ENCODE peak calls at places on chromosome 16, in five cellular contexts. One of them, this sample, is unnamed.

GRCh38 chr16:27286446-27286845 is 17.9 kb upstream of the NSMCE1 start:
- DNase-seq in stimulated activated CD8-positive, alpha-beta memory T cell treated with anti-CD3 and anti-CD28 coated beads, Interleukin-4, amount 100 ng/mL, for 48 hours: peak; percentile 23
- DNase-seq in amniotic epithelial cell: peak; percentile 92
- DNase-seq in stimulated activated CD4-positive, alpha-beta T cell treated with anti-CD3 and anti-CD28 coated beads, Interleukin-4, amount 100 ng/mL, for 4 hours: no peak
- DNase-seq in WERI-Rb-1: no peak
- DNase-seq in this sample: no peak

GRCh38 chr16:66427871-66428681 is 981 bp downstream of the BEAN1 start:
- DNase-seq in stimulated activated CD8-positive, alpha-beta memory T cell treated with anti-CD3 and anti-CD28 coated beads, Interleukin-4, amount 100 ng/mL, for 48 hours: peak; percentile 23
- DNase-seq in amniotic epithelial cell: peak; percentile 12
- DNase-seq in stimulated activated CD4-positive, alpha-beta T cell treated with anti-CD3 and anti-CD28 coated beads, Interleukin-4, amount 100 ng/mL, for 4 hours: no peak
- DNase-seq in WERI-Rb-1: no peak
- DNase-seq in this sample: no peak

GRCh38 chr16:69833357-69833781 is 71.2 kb downstream of the WWP2 start:
- DNase-seq in stimulated activated CD8-positive, alpha-beta memory T cell treated with anti-CD3 and anti-CD28 coated beads, Interleukin-4, amount 100 ng/mL, for 48 hours: no peak
- DNase-seq in amniotic epithelial cell: no peak
- DNase-seq in stimulated activated CD4-positive, alpha-beta T cell treated with anti-CD3 and anti-CD28 coated beads, Interleukin-4, amount 100 ng/mL, for 4 hours: no peak
- DNase-seq in WERI-Rb-1: no peak
- DNase-seq in this sample: no peak

GRCh38 chr16:88971371-88972097 is 5.5 kb downstream of the CBFA2T3 start:
- DNase-seq in stimulated activated CD8-positive, alpha-beta memory T cell treated with anti-CD3 and anti-CD28 coated beads, Interleukin-4, amount 100 ng/mL, for 48 hours: no peak
- DNase-seq in amniotic epithelial cell: no peak
- DNase-seq in stimulated activated CD4-positive, alpha-beta T cell treated with anti-CD3 and anti-CD28 coated beads, Interleukin-4, amount 100 ng/mL, for 4 hours: no peak
- DNase-seq in WERI-Rb-1: no peak
- DNase-seq in this sample: no peak

GRCh38 chr16:56399047-56399446 is 26.3 kb downstream of the AMFR start:
- DNase-seq in stimulated activated CD8-positive, alpha-beta memory T cell treated with anti-CD3 and anti-CD28 coated beads, Interleukin-4, amount 100 ng/mL, for 48 hours: no peak
- DNase-seq in amniotic epithelial cell: no peak
- DNase-seq in stimulated activated CD4-positive, alpha-beta T cell treated with anti-CD3 and anti-CD28 coated beads, Interleukin-4, amount 100 ng/mL, for 4 hours: no peak
- DNase-seq in WERI-Rb-1: no peak
- DNase-seq in this sample: no peak

GRCh38 chr16:89700649-89701424 is 668 bp downstream of the SPATA2L start:
- DNase-seq in stimulated activated CD8-positive, alpha-beta memory T cell treated with anti-CD3 and anti-CD28 coated beads, Interleukin-4, amount 100 ng/mL, for 48 hours: peak; percentile 67
- DNase-seq in amniotic epithelial cell: peak; percentile 33
- DNase-seq in stimulated activated CD4-positive, alpha-beta T cell treated with anti-CD3 and anti-CD28 coated beads, Interleukin-4, amount 100 ng/mL, for 4 hours: no peak
- DNase-seq in WERI-Rb-1: peak; percentile 34
- DNase-seq in this sample: no peak

GRCh38 chr16:15033309-15033707 is 22.6 kb downstream of the NTAN1 start:
- DNase-seq in stimulated activated CD8-positive, alpha-beta memory T cell treated with anti-CD3 and anti-CD28 coated beads, Interleukin-4, amount 100 ng/mL, for 48 hours: no peak
- DNase-seq in amniotic epithelial cell: peak; percentile 56
- DNase-seq in stimulated activated CD4-positive, alpha-beta T cell treated with anti-CD3 and anti-CD28 coated beads, Interleukin-4, amount 100 ng/mL, for 4 hours: no peak
- DNase-seq in WERI-Rb-1: no peak
- DNase-seq in this sample: no peak

GRCh38 chr16:55898592-55898991 is 23.4 kb upstream of the CES5A start:
- DNase-seq in stimulated activated CD8-positive, alpha-beta memory T cell treated with anti-CD3 and anti-CD28 coated beads, Interleukin-4, amount 100 ng/mL, for 48 hours: no peak
- DNase-seq in amniotic epithelial cell: no peak
- DNase-seq in stimulated activated CD4-positive, alpha-beta T cell treated with anti-CD3 and anti-CD28 coated beads, Interleukin-4, amount 100 ng/mL, for 4 hours: no peak
- DNase-seq in WERI-Rb-1: no peak
- DNase-seq in this sample: no peak

GRCh38 chr16:918741-919657 is 51.8 kb downstream of the LMF1 start:
- DNase-seq in stimulated activated CD8-positive, alpha-beta memory T cell treated with anti-CD3 and anti-CD28 coated beads, Interleukin-4, amount 100 ng/mL, for 48 hours: no peak
- DNase-seq in amniotic epithelial cell: no peak
- DNase-seq in stimulated activated CD4-positive, alpha-beta T cell treated with anti-CD3 and anti-CD28 coated beads, Interleukin-4, amount 100 ng/mL, for 4 hours: no peak
- DNase-seq in WERI-Rb-1: no peak
- DNase-seq in this sample: no peak

GRCh38 chr16:50445603-50446250 is 76.9 kb upstream of the BRD7 start:
- DNase-seq in stimulated activated CD8-positive, alpha-beta memory T cell treated with anti-CD3 and anti-CD28 coated beads, Interleukin-4, amount 100 ng/mL, for 48 hours: no peak
- DNase-seq in amniotic epithelial cell: no peak
- DNase-seq in stimulated activated CD4-positive, alpha-beta T cell treated with anti-CD3 and anti-CD28 coated beads, Interleukin-4, amount 100 ng/mL, for 4 hours: no peak
- DNase-seq in WERI-Rb-1: no peak
- DNase-seq in this sample: no peak

GRCh38 chr16:17557480-17557879 is 86.7 kb upstream of the XYLT1 start:
- DNase-seq in stimulated activated CD8-positive, alpha-beta memory T cell treated with anti-CD3 and anti-CD28 coated beads, Interleukin-4, amount 100 ng/mL, for 48 hours: no peak
- DNase-seq in amniotic epithelial cell: no peak
- DNase-seq in stimulated activated CD4-positive, alpha-beta T cell treated with anti-CD3 and anti-CD28 coated beads, Interleukin-4, amount 100 ng/mL, for 4 hours: no peak
- DNase-seq in WERI-Rb-1: no peak
- DNase-seq in this sample: no peak

GRCh38 chr16:11494029-11494428 is 92.7 kb downstream of the LITAF start:
- DNase-seq in stimulated activated CD8-positive, alpha-beta memory T cell treated with anti-CD3 and anti-CD28 coated beads, Interleukin-4, amount 100 ng/mL, for 48 hours: no peak
- DNase-seq in amniotic epithelial cell: no peak
- DNase-seq in stimulated activated CD4-positive, alpha-beta T cell treated with anti-CD3 and anti-CD28 coated beads, Interleukin-4, amount 100 ng/mL, for 4 hours: no peak
- DNase-seq in WERI-Rb-1: no peak
- DNase-seq in this sample: no peak

GRCh38 chr16:67252806-67253497 is 4.2 kb downstream of the SLC9A5 start:
- DNase-seq in stimulated activated CD8-positive, alpha-beta memory T cell treated with anti-CD3 and anti-CD28 coated beads, Interleukin-4, amount 100 ng/mL, for 48 hours: no peak
- DNase-seq in amniotic epithelial cell: no peak
- DNase-seq in stimulated activated CD4-positive, alpha-beta T cell treated with anti-CD3 and anti-CD28 coated beads, Interleukin-4, amount 100 ng/mL, for 4 hours: no peak
- DNase-seq in WERI-Rb-1: no peak
- DNase-seq in this sample: no peak

GRCh38 chr16:28623172-28623711 is 13.4 kb upstream of the SULT1A1 start:
- DNase-seq in stimulated activated CD8-positive, alpha-beta memory T cell treated with anti-CD3 and anti-CD28 coated beads, Interleukin-4, amount 100 ng/mL, for 48 hours: peak; percentile 79
- DNase-seq in amniotic epithelial cell: no peak
- DNase-seq in stimulated activated CD4-positive, alpha-beta T cell treated with anti-CD3 and anti-CD28 coated beads, Interleukin-4, amount 100 ng/mL, for 4 hours: peak; percentile 69
- DNase-seq in WERI-Rb-1: no peak
- DNase-seq in this sample: peak; percentile 79

GRCh38 chr16:69626256-69626655 is 60.5 kb downstream of the NFAT5 start:
- DNase-seq in stimulated activated CD8-positive, alpha-beta memory T cell treated with anti-CD3 and anti-CD28 coated beads, Interleukin-4, amount 100 ng/mL, for 48 hours: no peak
- DNase-seq in amniotic epithelial cell: peak; percentile 34
- DNase-seq in stimulated activated CD4-positive, alpha-beta T cell treated with anti-CD3 and anti-CD28 coated beads, Interleukin-4, amount 100 ng/mL, for 4 hours: no peak
- DNase-seq in WERI-Rb-1: no peak
- DNase-seq in this sample: no peak

GRCh38 chr16:49799172-49799571 is 56.7 kb downstream of the ZNF423 start:
- DNase-seq in stimulated activated CD8-positive, alpha-beta memory T cell treated with anti-CD3 and anti-CD28 coated beads, Interleukin-4, amount 100 ng/mL, for 48 hours: no peak
- DNase-seq in amniotic epithelial cell: no peak
- DNase-seq in stimulated activated CD4-positive, alpha-beta T cell treated with anti-CD3 and anti-CD28 coated beads, Interleukin-4, amount 100 ng/mL, for 4 hours: no peak
- DNase-seq in WERI-Rb-1: no peak
- DNase-seq in this sample: peak; percentile 53

GRCh38 chr16:84774810-84775209 is 45.0 kb upstream of the CRISPLD2 start:
- DNase-seq in stimulated activated CD8-positive, alpha-beta memory T cell treated with anti-CD3 and anti-CD28 coated beads, Interleukin-4, amount 100 ng/mL, for 48 hours: no peak
- DNase-seq in amniotic epithelial cell: peak; percentile 97
- DNase-seq in stimulated activated CD4-positive, alpha-beta T cell treated with anti-CD3 and anti-CD28 coated beads, Interleukin-4, amount 100 ng/mL, for 4 hours: no peak
- DNase-seq in WERI-Rb-1: no peak
- DNase-seq in this sample: no peak

GRCh38 chr16:81784042-81784785 is 5.1 kb downstream of the PLCG2 start:
- DNase-seq in stimulated activated CD8-positive, alpha-beta memory T cell treated with anti-CD3 and anti-CD28 coated beads, Interleukin-4, amount 100 ng/mL, for 48 hours: no peak
- DNase-seq in amniotic epithelial cell: no peak
- DNase-seq in stimulated activated CD4-positive, alpha-beta T cell treated with anti-CD3 and anti-CD28 coated beads, Interleukin-4, amount 100 ng/mL, for 4 hours: no peak
- DNase-seq in WERI-Rb-1: no peak
- DNase-seq in this sample: no peak

GRCh38 chr16:74726056-74726455 is 25.4 kb upstream of the MLKL start:
- DNase-seq in stimulated activated CD8-positive, alpha-beta memory T cell treated with anti-CD3 and anti-CD28 coated beads, Interleukin-4, amount 100 ng/mL, for 48 hours: no peak
- DNase-seq in amniotic epithelial cell: no peak
- DNase-seq in stimulated activated CD4-positive, alpha-beta T cell treated with anti-CD3 and anti-CD28 coated beads, Interleukin-4, amount 100 ng/mL, for 4 hours: no peak
- DNase-seq in WERI-Rb-1: no peak
- DNase-seq in this sample: no peak

GRCh38 chr16:11325404-11326083 is 19.7 kb upstream of the RMI2 start:
- DNase-seq in stimulated activated CD8-positive, alpha-beta memory T cell treated with anti-CD3 and anti-CD28 coated beads, Interleukin-4, amount 100 ng/mL, for 48 hours: peak; percentile 48
- DNase-seq in amniotic epithelial cell: no peak
- DNase-seq in stimulated activated CD4-positive, alpha-beta T cell treated with anti-CD3 and anti-CD28 coated beads, Interleukin-4, amount 100 ng/mL, for 4 hours: peak; percentile 12
- DNase-seq in WERI-Rb-1: no peak
- DNase-seq in this sample: no peak

GRCh38 chr16:78235168-78235800 is 135.8 kb downstream of the WWOX start:
- DNase-seq in stimulated activated CD8-positive, alpha-beta memory T cell treated with anti-CD3 and anti-CD28 coated beads, Interleukin-4, amount 100 ng/mL, for 48 hours: peak; percentile 78
- DNase-seq in amniotic epithelial cell: peak; percentile 7
- DNase-seq in stimulated activated CD4-positive, alpha-beta T cell treated with anti-CD3 and anti-CD28 coated beads, Interleukin-4, amount 100 ng/mL, for 4 hours: peak; percentile 62
- DNase-seq in WERI-Rb-1: peak; percentile 72
- DNase-seq in this sample: peak; percentile 22

GRCh38 chr16:14186007-14186953 is 115.2 kb downstream of the MRTFB start:
- DNase-seq in stimulated activated CD8-positive, alpha-beta memory T cell treated with anti-CD3 and anti-CD28 coated beads, Interleukin-4, amount 100 ng/mL, for 48 hours: no peak
- DNase-seq in amniotic epithelial cell: peak; percentile 88
- DNase-seq in stimulated activated CD4-positive, alpha-beta T cell treated with anti-CD3 and anti-CD28 coated beads, Interleukin-4, amount 100 ng/mL, for 4 hours: no peak
- DNase-seq in WERI-Rb-1: no peak
- DNase-seq in this sample: no peak